ENCODE peak calls at places on chromosomes 12 and 14, in nine cellular contexts. One of them, this sample, is unnamed.

GRCh38 chr12:23756416-23756815 is 193.1 kb downstream of the SOX5 start:
- DNase-seq in CD8-positive, alpha-beta T cell: no peak
- DNase-seq in neural crest cell: no peak
- DNase-seq in mucosa of descending colon: no peak
- DNase-seq in prostate gland: no peak
- DNase-seq in tibial nerve: no peak
- DNase-seq in nephron progenitor cell: no peak
- DNase-seq in GM23338: peak; percentile 24
- DNase-seq in Peyer's patch: no peak
- DNase-seq in this sample: no peak

GRCh38 chr14:102183922-102184677 is 44.4 kb downstream of the WDR20 start:
- DNase-seq in prostate gland: no peak
- DNase-seq in neural crest cell: no peak
- DNase-seq in GM23338: no peak
- DNase-seq in CD8-positive, alpha-beta T cell: no peak
- DNase-seq in tibial nerve: no peak
- DNase-seq in nephron progenitor cell: no peak
- DNase-seq in Peyer's patch: no peak
- DNase-seq in mucosa of descending colon: no peak
- DNase-seq in this sample: no peak

GRCh38 chr12:46831335-46832083 is 5.7 kb upstream of the SLC38A4 start:
- DNase-seq in neural crest cell: peak; percentile 6
- DNase-seq in Peyer's patch: no peak
- DNase-seq in tibial nerve: no peak
- DNase-seq in prostate gland: peak; percentile 9
- DNase-seq in mucosa of descending colon: peak; percentile 54
- DNase-seq in CD8-positive, alpha-beta T cell: no peak
- DNase-seq in GM23338: peak; percentile 63
- DNase-seq in nephron progenitor cell: peak; percentile 58
- DNase-seq in this sample: no peak

GRCh38 chr12:15693233-15693911 is 95.8 kb downstream of the EPS8 start:
- DNase-seq in mucosa of descending colon: no peak
- DNase-seq in nephron progenitor cell: no peak
- DNase-seq in tibial nerve: no peak
- DNase-seq in prostate gland: no peak
- DNase-seq in neural crest cell: no peak
- DNase-seq in Peyer's patch: no peak
- DNase-seq in CD8-positive, alpha-beta T cell: no peak
- DNase-seq in GM23338: no peak
- DNase-seq in this sample: no peak

GRCh38 chr12:33703221-33703620 is 263.6 kb upstream of the SYT10 start:
- DNase-seq in mucosa of descending colon: no peak
- DNase-seq in GM23338: no peak
- DNase-seq in tibial nerve: no peak
- DNase-seq in CD8-positive, alpha-beta T cell: no peak
- DNase-seq in Peyer's patch: no peak
- DNase-seq in neural crest cell: no peak
- DNase-seq in nephron progenitor cell: no peak
- DNase-seq in prostate gland: no peak
- DNase-seq in this sample: no peak

GRCh38 chr12:106804668-106805067 is 30.2 kb downstream of the RIC8B start:
- DNase-seq in nephron progenitor cell: no peak
- DNase-seq in neural crest cell: no peak
- DNase-seq in prostate gland: no peak
- DNase-seq in CD8-positive, alpha-beta T cell: no peak
- DNase-seq in mucosa of descending colon: no peak
- DNase-seq in Peyer's patch: no peak
- DNase-seq in tibial nerve: no peak
- DNase-seq in GM23338: no peak
- DNase-seq in this sample: no peak

GRCh38 chr14:51616724-51617409 is 34.8 kb upstream of the FRMD6 start:
- DNase-seq in tibial nerve: no peak
- DNase-seq in Peyer's patch: no peak
- DNase-seq in GM23338: no peak
- DNase-seq in prostate gland: peak; percentile 60
- DNase-seq in neural crest cell: no peak
- DNase-seq in CD8-positive, alpha-beta T cell: no peak
- DNase-seq in mucosa of descending colon: no peak
- DNase-seq in nephron progenitor cell: no peak
- DNase-seq in this sample: no peak

GRCh38 chr12:39006286-39006685 is 100.9 kb upstream of the CPNE8 start:
- DNase-seq in Peyer's patch: no peak
- DNase-seq in neural crest cell: no peak
- DNase-seq in GM23338: no peak
- DNase-seq in mucosa of descending colon: no peak
- DNase-seq in CD8-positive, alpha-beta T cell: no peak
- DNase-seq in prostate gland: no peak
- DNase-seq in nephron progenitor cell: no peak
- DNase-seq in tibial nerve: no peak
- DNase-seq in this sample: no peak

GRCh38 chr12:121708313-121709063 is 4.1 kb upstream of the TMEM120B start:
- DNase-seq in Peyer's patch: no peak
- DNase-seq in CD8-positive, alpha-beta T cell: no peak
- DNase-seq in nephron progenitor cell: no peak
- DNase-seq in prostate gland: no peak
- DNase-seq in tibial nerve: no peak
- DNase-seq in GM23338: no peak
- DNase-seq in neural crest cell: no peak
- DNase-seq in mucosa of descending colon: no peak
- DNase-seq in this sample: no peak

GRCh38 chr12:121711925-121712461 is 559 bp upstream of the TMEM120B start:
- DNase-seq in tibial nerve: peak; percentile 29
- DNase-seq in prostate gland: peak; percentile 13
- DNase-seq in neural crest cell: no peak
- DNase-seq in mucosa of descending colon: no peak
- DNase-seq in Peyer's patch: peak; percentile 58
- DNase-seq in GM23338: peak; percentile 62
- DNase-seq in CD8-positive, alpha-beta T cell: no peak
- DNase-seq in nephron progenitor cell: peak; percentile 47
- DNase-seq in this sample: no peak

GRCh38 chr12:121712462-121713256 is at the start of gene TMEM120B:
- DNase-seq in tibial nerve: peak; percentile 62
- DNase-seq in CD8-positive, alpha-beta T cell: peak; percentile 92
- DNase-seq in GM23338: peak; percentile 82
- DNase-seq in prostate gland: peak; percentile 82
- DNase-seq in neural crest cell: peak; percentile 72
- DNase-seq in mucosa of descending colon: peak; percentile 91
- DNase-seq in Peyer's patch: peak; percentile 92
- DNase-seq in nephron progenitor cell: peak; percentile 86
- DNase-seq in this sample: peak; percentile 88

GRCh38 chr12:121705514-121705913 is 7.0 kb upstream of the TMEM120B start:
- DNase-seq in tibial nerve: no peak
- DNase-seq in GM23338: no peak
- DNase-seq in nephron progenitor cell: no peak
- DNase-seq in prostate gland: no peak
- DNase-seq in Peyer's patch: no peak
- DNase-seq in CD8-positive, alpha-beta T cell: no peak
- DNase-seq in neural crest cell: no peak
- DNase-seq in mucosa of descending colon: no peak
- DNase-seq in this sample: no peak

DNA sequence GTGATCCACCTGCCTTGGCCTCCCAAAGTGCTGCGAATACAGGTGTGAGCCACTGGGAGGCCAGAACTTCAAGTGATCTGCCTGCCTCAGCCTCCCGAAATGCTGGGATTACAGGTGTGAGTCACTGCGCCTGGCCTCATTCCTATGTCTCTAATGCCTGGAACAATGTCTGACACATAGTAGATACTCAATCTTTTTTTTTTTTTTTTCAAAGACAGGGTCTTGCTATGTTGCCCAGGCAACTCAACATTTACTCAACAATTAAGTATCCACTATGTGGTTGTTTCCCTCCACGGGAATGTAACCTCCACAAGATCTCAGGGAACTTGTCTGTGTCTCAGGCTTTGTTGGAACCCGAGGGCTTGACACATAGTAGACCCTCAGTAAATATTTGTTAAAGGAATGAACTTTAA is 3.1 kb upstream of the TMEM120B start:
- DNase-seq in CD8-positive, alpha-beta T cell: no peak
- DNase-seq in neural crest cell: no peak
- DNase-seq in prostate gland: no peak
- DNase-seq in mucosa of descending colon: no peak
- DNase-seq in tibial nerve: no peak
- DNase-seq in nephron progenitor cell: no peak
- DNase-seq in GM23338: no peak
- DNase-seq in Peyer's patch: no peak
- DNase-seq in this sample: no peak
- TF ChIP-seq CTCF in CD8-positive, alpha-beta T cell: no peak
- TF ChIP-seq CTCF in neural crest cell: peak; percentile 6
- TF ChIP-seq CTCF in prostate gland: no peak
- TF ChIP-seq CTCF in mucosa of descending colon: no peak
- TF ChIP-seq CTCF in tibial nerve: no peak
- TF ChIP-seq CTCF in nephron progenitor cell: no peak
- TF ChIP-seq CTCF in GM23338: no peak
- TF ChIP-seq CTCF in Peyer's patch: peak; percentile 3
- TF ChIP-seq CTCF in this sample: no peak

GRCh38 chr12:89844539-89844938 is 135.9 kb upstream of the ATP2B1 start:
- DNase-seq in prostate gland: no peak
- DNase-seq in CD8-positive, alpha-beta T cell: no peak
- DNase-seq in tibial nerve: no peak
- DNase-seq in nephron progenitor cell: no peak
- DNase-seq in Peyer's patch: no peak
- DNase-seq in mucosa of descending colon: no peak
- DNase-seq in neural crest cell: no peak
- DNase-seq in GM23338: no peak
- DNase-seq in this sample: no peak
- TF ChIP-seq CTCF in prostate gland: no peak
- TF ChIP-seq CTCF in CD8-positive, alpha-beta T cell: no peak
- TF ChIP-seq CTCF in tibial nerve: no peak
- TF ChIP-seq CTCF in nephron progenitor cell: no peak
- TF ChIP-seq CTCF in Peyer's patch: no peak
- TF ChIP-seq CTCF in mucosa of descending colon: no peak
- TF ChIP-seq CTCF in neural crest cell: no peak
- TF ChIP-seq CTCF in GM23338: no peak
- TF ChIP-seq CTCF in this sample: no peak

GRCh38 chr14:94578712-94579111 is 2.5 kb upstream of the SERPINA5 start:
- DNase-seq in GM23338: no peak
- DNase-seq in neural crest cell: no peak
- DNase-seq in mucosa of descending colon: no peak
- DNase-seq in Peyer's patch: peak; percentile 8
- DNase-seq in nephron progenitor cell: no peak
- DNase-seq in tibial nerve: no peak
- DNase-seq in prostate gland: no peak
- DNase-seq in CD8-positive, alpha-beta T cell: no peak
- DNase-seq in this sample: no peak

GRCh38 chr14:94574336-94574735 is 6.9 kb upstream of the SERPINA5 start:
- DNase-seq in CD8-positive, alpha-beta T cell: no peak
- DNase-seq in mucosa of descending colon: no peak
- DNase-seq in GM23338: no peak
- DNase-seq in tibial nerve: no peak
- DNase-seq in Peyer's patch: no peak
- DNase-seq in nephron progenitor cell: no peak
- DNase-seq in prostate gland: no peak
- DNase-seq in neural crest cell: no peak
- DNase-seq in this sample: no peak

GRCh38 chr14:94573706-94574105 is 7.5 kb upstream of the SERPINA5 start:
- DNase-seq in tibial nerve: no peak
- DNase-seq in neural crest cell: no peak
- DNase-seq in nephron progenitor cell: no peak
- DNase-seq in mucosa of descending colon: no peak
- DNase-seq in prostate gland: no peak
- DNase-seq in GM23338: no peak
- DNase-seq in Peyer's patch: no peak
- DNase-seq in CD8-positive, alpha-beta T cell: no peak
- DNase-seq in this sample: no peak

GRCh38 chr14:94572637-94573303 is 8.5 kb upstream of the SERPINA5 start:
- DNase-seq in nephron progenitor cell: no peak
- DNase-seq in GM23338: no peak
- DNase-seq in prostate gland: no peak
- DNase-seq in Peyer's patch: peak; percentile 11
- DNase-seq in tibial nerve: no peak
- DNase-seq in neural crest cell: no peak
- DNase-seq in mucosa of descending colon: no peak
- DNase-seq in CD8-positive, alpha-beta T cell: no peak
- DNase-seq in this sample: no peak

GRCh38 chr14:94575730-94576585 is 5.3 kb upstream of the SERPINA5 start:
- DNase-seq in mucosa of descending colon: no peak
- DNase-seq in GM23338: no peak
- DNase-seq in tibial nerve: no peak
- DNase-seq in prostate gland: no peak
- DNase-seq in nephron progenitor cell: no peak
- DNase-seq in CD8-positive, alpha-beta T cell: no peak
- DNase-seq in Peyer's patch: peak; percentile 21
- DNase-seq in neural crest cell: no peak
- DNase-seq in this sample: no peak
- TF ChIP-seq CTCF in mucosa of descending colon: no peak
- TF ChIP-seq CTCF in GM23338: no peak
- TF ChIP-seq CTCF in tibial nerve: no peak
- TF ChIP-seq CTCF in prostate gland: no peak
- TF ChIP-seq CTCF in nephron progenitor cell: no peak
- TF ChIP-seq CTCF in CD8-positive, alpha-beta T cell: no peak
- TF ChIP-seq CTCF in Peyer's patch: no peak
- TF ChIP-seq CTCF in neural crest cell: no peak
- TF ChIP-seq CTCF in this sample: no peak

GRCh38 chr12:124390442-124391116 is 95.7 kb downstream of the RFLNA start:
- DNase-seq in neural crest cell: no peak
- DNase-seq in Peyer's patch: peak; percentile 76
- DNase-seq in CD8-positive, alpha-beta T cell: no peak
- DNase-seq in GM23338: no peak
- DNase-seq in mucosa of descending colon: peak; percentile 60
- DNase-seq in nephron progenitor cell: no peak
- DNase-seq in prostate gland: no peak
- DNase-seq in tibial nerve: no peak
- DNase-seq in this sample: no peak

GRCh38 chr12:124392991-124393790 is 98.3 kb downstream of the RFLNA start:
- DNase-seq in prostate gland: peak; percentile 73
- DNase-seq in mucosa of descending colon: peak; percentile 93
- DNase-seq in Peyer's patch: peak; percentile 79
- DNase-seq in GM23338: no peak
- DNase-seq in nephron progenitor cell: no peak
- DNase-seq in neural crest cell: no peak
- DNase-seq in tibial nerve: peak; percentile 71
- DNase-seq in CD8-positive, alpha-beta T cell: no peak
- DNase-seq in this sample: peak; percentile 61

GRCh38 chr12:124391340-124392261 is 96.7 kb downstream of the RFLNA start:
- DNase-seq in mucosa of descending colon: peak; percentile 67
- DNase-seq in tibial nerve: peak; percentile 69
- DNase-seq in Peyer's patch: peak; percentile 90
- DNase-seq in nephron progenitor cell: no peak
- DNase-seq in CD8-positive, alpha-beta T cell: peak; percentile 64
- DNase-seq in GM23338: no peak
- DNase-seq in neural crest cell: no peak
- DNase-seq in prostate gland: no peak
- DNase-seq in this sample: no peak

GRCh38 chr12:124393831-124394230 is 98.9 kb downstream of the RFLNA start:
- DNase-seq in GM23338: no peak
- DNase-seq in neural crest cell: no peak
- DNase-seq in Peyer's patch: no peak
- DNase-seq in prostate gland: no peak
- DNase-seq in nephron progenitor cell: no peak
- DNase-seq in CD8-positive, alpha-beta T cell: no peak
- DNase-seq in mucosa of descending colon: no peak
- DNase-seq in tibial nerve: no peak
- DNase-seq in this sample: no peak

DNA sequence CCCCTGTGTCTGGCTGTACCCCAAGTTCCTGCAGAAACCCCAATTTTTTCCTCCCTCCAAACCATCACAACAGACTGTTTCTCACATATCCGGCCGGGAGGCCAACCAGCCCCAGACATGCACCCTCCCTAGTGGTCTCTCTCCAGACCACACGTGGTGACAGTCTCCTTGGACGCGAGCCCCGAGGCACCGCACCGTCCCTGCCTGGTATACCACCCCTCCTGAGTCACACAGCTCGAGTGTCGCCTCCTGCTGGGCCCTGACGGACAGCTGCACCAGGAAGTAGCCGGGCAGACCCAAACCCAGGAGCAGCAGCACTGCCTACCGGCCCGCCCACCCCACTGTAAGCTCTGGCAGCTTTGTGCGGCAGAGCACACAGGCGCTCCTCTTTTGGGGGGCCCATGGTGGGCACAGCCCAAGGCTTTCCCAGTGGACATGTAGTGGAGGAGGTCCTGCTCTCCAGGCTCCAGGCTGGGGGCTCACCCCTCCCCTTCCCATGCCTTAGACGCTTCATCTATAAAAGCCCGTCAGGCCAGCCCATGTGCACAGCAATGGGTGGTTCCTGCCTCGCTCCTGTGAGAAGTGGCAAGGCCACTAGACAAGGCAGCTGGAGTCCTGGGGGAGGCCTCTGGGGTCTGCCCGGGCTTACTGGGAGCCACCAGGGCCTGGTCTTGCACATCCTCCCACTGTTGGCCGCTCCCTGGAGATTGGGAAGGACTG is 97.5 kb downstream of the RFLNA start:
- DNase-seq in prostate gland: no peak
- DNase-seq in CD8-positive, alpha-beta T cell: no peak
- DNase-seq in nephron progenitor cell: peak; percentile 34
- DNase-seq in tibial nerve: no peak
- DNase-seq in GM23338: peak; percentile 75
- DNase-seq in neural crest cell: no peak
- DNase-seq in mucosa of descending colon: peak; percentile 61
- DNase-seq in Peyer's patch: no peak
- DNase-seq in this sample: no peak
- TF ChIP-seq CTCF in prostate gland: no peak
- TF ChIP-seq CTCF in CD8-positive, alpha-beta T cell: no peak
- TF ChIP-seq CTCF in nephron progenitor cell: peak; percentile 15
- TF ChIP-seq CTCF in tibial nerve: no peak
- TF ChIP-seq CTCF in GM23338: peak; percentile 49
- TF ChIP-seq CTCF in neural crest cell: peak; percentile 27
- TF ChIP-seq CTCF in mucosa of descending colon: no peak
- TF ChIP-seq CTCF in Peyer's patch: peak; percentile 16
- TF ChIP-seq CTCF in this sample: peak; percentile 8